ENCODE peak calls at places on chromosomes 11 and 22, in eight cellular contexts. G is MCF 10A; X is NB4; L is upper lobe of left lung; O is effector CD4-positive, alpha-beta T cell; C is COR-L47; Q is AG09319; S is activated CD8-positive, alpha-beta memory T cell treated with anti-CD3 and anti-CD28 coated beads for 48 hours. E is an unnamed sample.

GRCh38 chr11:6557063-6557462 is 46.4 kb downstream of the RRP8 start:
- DNase-seq in G (no peak), X (no peak), L (no peak), O (no peak), C (no peak), Q (no peak), S (no peak), E (no peak)

GRCh38 chr11:10355257-10355661 is 50.4 kb downstream of the ADM start:
- DNase-seq in G (peak; percentile 74), X (no peak), L (no peak), O (no peak), C (no peak), Q (no peak), S (no peak), E (peak; percentile 27)

GRCh38 chr11:125062931-125063428 is at the start of gene SLC37A2:
- DNase-seq in G (peak; percentile 62), X (peak; percentile 87), L (peak; percentile 95), O (no peak), C (no peak), Q (no peak), S (no peak), E (no peak)

GRCh38 chr22:30004689-30005088 is 75.6 kb upstream of the HORMAD2 start:
- DNase-seq in G (no peak), X (no peak), L (no peak), O (no peak), C (no peak), Q (no peak), S (no peak), E (no peak)

GRCh38 chr11:114257621-114258558 is 38.3 kb upstream of the NNMT start:
- DNase-seq in G (no peak), X (peak; percentile 30), L (peak; percentile 86), O (no peak), C (no peak), Q (no peak), S (no peak), E (no peak)

GRCh38 chr11:128764617-128765095 is 70.8 kb downstream of the FLI1 start:
- DNase-seq in G (no peak), X (no peak), L (peak; percentile 81), O (no peak), C (peak; percentile 88), Q (no peak), S (no peak), E (no peak)

GRCh38 chr11:31645747-31646146 is 136.2 kb downstream of the ELP4 start:
- DNase-seq in G (peak; percentile 92), X (no peak), L (no peak), O (no peak), C (no peak), Q (peak; percentile 34), S (no peak), E (no peak)

GRCh38 chr11:124578761-124579160 is 9.0 kb downstream of the OR8A1 start:
- DNase-seq in G (no peak), X (no peak), L (no peak), O (no peak), C (no peak), Q (no peak), S (no peak), E (no peak)

GRCh38 chr22:39132281-39132680 is 20.2 kb downstream of the CBX7 start:
- DNase-seq in G (no peak), X (no peak), L (no peak), O (no peak), C (no peak), Q (no peak), S (no peak), E (no peak)

GRCh38 chr11:126129681-126130671 is 67.3 kb upstream of the CDON start:
- DNase-seq in G (no peak), X (peak; percentile 39), L (no peak), O (no peak), C (no peak), Q (no peak), S (no peak), E (no peak)

GRCh38 chr11:1785749-1786261 is 22.1 kb upstream of the CTSD start:
- DNase-seq in G (no peak), X (no peak), L (no peak), O (no peak), C (no peak), Q (no peak), S (no peak), E (no peak)